ENCODE peak calls at places on chromosomes 3 and 15, in six cellular contexts. I, W, L, Q, U and E are unnamed samples. For H3K27me3, the result is how much of the 10 kb centered on the place peaks cover.

GRCh38 chr15:35545316-35545824 is 595 bp downstream of the DPH6 start:
- DNase-seq in I (peak), W (peak), L (no peak), Q (peak), U (no peak), E (peak)

GRCh38 chr3:22231061-22231460 is 480.1 kb upstream of the ZNF385D start:
- DNase-seq in I (no peak), W (no peak), L (no peak), Q (peak), U (no peak), E (peak)

GRCh38 chr3:190860531-190860930 is 2.0 kb downstream of the GMNC start:
- DNase-seq in I (no peak), W (no peak), L (no peak), Q (no peak), U (no peak), E (no peak)

GRCh38 chr15:75775296-75776074 is 62.8 kb upstream of the CSPG4 start:
- DNase-seq in I (peak), W (no peak), L (no peak), Q (no peak), U (no peak), E (no peak)

GRCh38 chr3:8739757-8740508 is 6.3 kb downstream of the CAV3 start:
- DNase-seq in I (no peak), W (no peak), L (peak), Q (peak), U (no peak), E (peak)

GRCh38 chr3:136595862-136596697 is 156.1 kb downstream of the STAG1 start:
- DNase-seq in I (no peak), W (no peak), L (no peak), Q (no peak), U (no peak), E (no peak)

GRCh38 chr15:45535486-45536042 is 13.0 kb upstream of the SLC30A4 start:
- DNase-seq in I (no peak), W (no peak), L (no peak), Q (no peak), U (no peak), E (no peak)

GRCh38 chr15:58551764-58552504 is 120.1 kb downstream of the LIPC start:
- DNase-seq in I (no peak), W (peak), L (peak), Q (peak), U (no peak), E (peak)

GRCh38 chr3:62493116-62493801 is 119.9 kb upstream of the FEZF2 start:
- DNase-seq in I (no peak), W (no peak), L (no peak), Q (peak), U (no peak), E (no peak)

GRCh38 chr3:74122281-74122680 is 492.2 kb downstream of the CNTN3 start:
- DNase-seq in I (no peak), W (no peak), L (no peak), Q (peak), U (no peak), E (no peak)

GRCh38 chr3:125594581-125595011 is 701 bp downstream of the OSBPL11 start:
- DNase-seq in I (no peak), W (peak), L (no peak), Q (no peak), U (peak), E (no peak)

GRCh38 chr15:49589030-49589429 is 31.6 kb downstream of the FAM227B start:
- DNase-seq in I (no peak), W (no peak), L (no peak), Q (peak), U (no peak), E (no peak)

GRCh38 chr15:90211440-90212168 is 10.5 kb downstream of the SEMA4B start:
- DNase-seq in I (no peak), W (peak), L (no peak), Q (peak), U (no peak), E (peak)

GRCh38 chr3:12042638-12043037 is 38.5 kb downstream of the SYN2 start:
- DNase-seq in I (no peak), W (no peak), L (no peak), Q (no peak), U (no peak), E (no peak)
- H3K27me3 ChIP-seq in I (under half), W (under half), L (under half), Q (under half), U (under half), E (under half)

GRCh38 chr3:13282528-13282985 is 137.6 kb downstream of the NUP210 start:
- DNase-seq in I (peak), W (peak), L (no peak), Q (no peak), U (no peak), E (no peak)
- H3K4me3 ChIP-seq in I (peak), W (no peak), L (peak), Q (no peak), U (peak), E (peak)

GRCh38 chr3:146746190-146746589 is 141.0 kb upstream of the PLSCR5 start:
- DNase-seq in I (no peak), W (no peak), L (no peak), Q (no peak), U (no peak), E (no peak)
- TF ChIP-seq CTCF in I (no peak), W (no peak), L (no peak), Q (no peak), U (no peak), E (no peak)

GRCh38 chr15:59828262-59828661 is 139.1 kb upstream of the BNIP2 start:
- DNase-seq in I (no peak), W (no peak), L (no peak), Q (no peak), U (no peak), E (no peak)
- H3K27me3 ChIP-seq in I (under half), W (under half), L (under half), Q (under half), U (under half), E (under half)

GRCh38 chr15:64896371-64897069 is 15.2 kb upstream of the ANKDD1A start:
- DNase-seq in I (no peak), W (no peak), L (no peak), Q (no peak), U (no peak), E (no peak)
- H3K4me3 ChIP-seq in I (no peak), W (no peak), L (no peak), Q (no peak), U (no peak), E (no peak)

GRCh38 chr3:65338571-65338970 is 650.8 kb upstream of the ADAMTS9 start:
- DNase-seq in I (no peak), W (no peak), L (no peak), Q (peak), U (no peak), E (peak)

GRCh38 chr3:65330072-65330471 is 642.3 kb upstream of the ADAMTS9 start:
- DNase-seq in I (no peak), W (no peak), L (no peak), Q (peak), U (no peak), E (no peak)

GRCh38 chr3:65331730-65332129 is 643.9 kb upstream of the ADAMTS9 start:
- DNase-seq in I (no peak), W (no peak), L (no peak), Q (no peak), U (no peak), E (no peak)

GRCh38 chr3:65335587-65335986 is 647.8 kb upstream of the ADAMTS9 start:
- DNase-seq in I (no peak), W (no peak), L (no peak), Q (no peak), U (no peak), E (no peak)

DNA sequence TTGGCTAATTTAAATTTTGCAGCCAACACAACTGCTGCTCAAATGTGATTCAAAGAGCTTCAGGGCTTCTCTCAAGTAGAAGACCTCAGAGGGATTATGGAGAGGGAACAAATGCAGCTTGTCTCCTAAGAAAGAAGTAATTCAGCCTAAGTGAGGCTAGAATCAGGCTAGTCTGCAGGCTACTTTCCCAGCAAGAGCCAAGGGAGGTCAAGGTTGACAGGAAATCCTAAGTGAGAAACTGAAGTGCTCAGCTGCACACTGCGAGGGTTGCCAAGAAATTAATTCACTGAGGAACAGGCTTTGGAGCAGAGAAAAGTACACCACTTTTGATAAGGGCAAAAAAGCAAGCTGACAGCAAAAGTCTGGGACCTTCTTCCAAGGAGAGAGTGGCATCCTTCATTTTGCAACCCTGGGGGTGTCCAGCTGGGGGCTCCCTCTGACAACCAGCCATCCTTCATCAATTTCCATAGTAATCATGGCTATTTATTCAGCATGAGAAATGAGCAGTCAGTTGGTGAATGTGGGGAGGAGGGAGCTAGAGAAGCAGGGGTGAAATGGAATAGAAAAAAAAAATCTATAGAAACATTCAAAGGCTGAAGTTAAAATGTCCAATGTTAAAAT is 646.4 kb upstream of the ADAMTS9 start:
- DNase-seq in I (no peak), W (no peak), L (no peak), Q (peak), U (no peak), E (no peak)
- TF ChIP-seq CTCF in I (peak), W (peak), L (no peak), Q (peak), U (peak), E (peak)

GRCh38 chr3:138114988-138115971 is at the start of gene DZIP1L:
- DNase-seq in I (peak), W (peak), L (peak), Q (peak), U (peak), E (peak)
- H3K27me3 ChIP-seq in I (under half), W (under half), L (under half), Q (under half), U (under half), E (under half)